ENCODE peak calls at places on chromosome 9, in six cellular contexts. F is heart right ventricle, B is pancreas, C is Peyer's patch, T is heart left ventricle, J is left ventricle myocardium inferior. P is an unnamed sample.
A peak's percentile ranks its signal among the peaks of the same experiment; 100 is the strongest.

GRCh38 chr9:78298046-78298511 is 1.2 kb downstream of the PSAT1 start:
- DNase-seq in F (no peak), B (no peak), C (no peak), T (no peak), J (no peak), P (no peak)

GRCh38 chr9:14365667-14366066 is 51.7 kb upstream of the NFIB start:
- DNase-seq in F (no peak), B (no peak), C (no peak), T (no peak), J (no peak), P (no peak)

GRCh38 chr9:131513177-131513576 is 10.5 kb downstream of the POMT1 start:
- DNase-seq in F (no peak), B (no peak), C (no peak), T (no peak), J (no peak), P (no peak)

GRCh38 chr9:34143116-34143515 is 16.6 kb upstream of the DCAF12 start:
- DNase-seq in F (no peak), B (no peak), C (no peak), T (no peak), J (no peak), P (no peak)

GRCh38 chr9:128106181-128106939 is 21.2 kb downstream of the PTGES2 start:
- DNase-seq in F (no peak), B (peak; percentile 39), C (no peak), T (peak; percentile 7), J (no peak), P (peak; percentile 35)

GRCh38 chr9:127308559-127309429 is 44.2 kb downstream of the GARNL3 start:
- DNase-seq in F (no peak), B (no peak), C (no peak), T (no peak), J (no peak), P (peak; percentile 31)

GRCh38 chr9:93910598-93910997 is 44.6 kb downstream of the BARX1 start:
- DNase-seq in F (no peak), B (no peak), C (no peak), T (no peak), J (no peak), P (no peak)

GRCh38 chr9:30771278-30771677 is 1613.2 kb upstream of the ACO1 start:
- DNase-seq in F (no peak), B (no peak), C (no peak), T (no peak), J (no peak), P (no peak)

GRCh38 chr9:21904371-21904770 is 89.8 kb downstream of the CDKN2A start:
- DNase-seq in F (no peak), B (no peak), C (no peak), T (no peak), J (no peak), P (no peak)

GRCh38 chr9:123500336-123500735 is 144.3 kb downstream of the CRB2 start:
- DNase-seq in F (no peak), B (no peak), C (no peak), T (no peak), J (no peak), P (no peak)

GRCh38 chr9:70506159-70506558 is 91.7 kb upstream of the KLF9 start:
- DNase-seq in F (no peak), B (no peak), C (no peak), T (no peak), J (no peak), P (no peak)

GRCh38 chr9:71352837-71353236 is 231.4 kb upstream of the TRPM3 start:
- DNase-seq in F (peak; percentile 5), B (no peak), C (no peak), T (no peak), J (no peak), P (no peak)

GRCh38 chr9:33175633-33176325 is 8.6 kb upstream of the B4GALT1 start:
- DNase-seq in F (no peak), B (no peak), C (no peak), T (no peak), J (no peak), P (no peak)

GRCh38 chr9:89384783-89385182 is 66.5 kb downstream of the SECISBP2 start:
- DNase-seq in F (no peak), B (no peak), C (no peak), T (no peak), J (no peak), P (no peak)

GRCh38 chr9:124045076-124045829 is 33.7 kb downstream of the LHX2 start:
- DNase-seq in F (peak; percentile 76), B (no peak), C (no peak), T (peak; percentile 66), J (peak; percentile 72), P (no peak)

GRCh38 chr9:100098241-100098886 is 436 bp downstream of the ERP44 start:
- DNase-seq in F (peak; percentile 50), B (peak; percentile 70), C (peak; percentile 46), T (peak; percentile 37), J (peak; percentile 54), P (peak; percentile 89)

GRCh38 chr9:34124923-34125322 is 1.6 kb downstream of the DCAF12 start:
- DNase-seq in F (no peak), B (no peak), C (no peak), T (no peak), J (no peak), P (no peak)

GRCh38 chr9:136346157-136346481 is 17.4 kb downstream of the DNLZ start:
- DNase-seq in F (no peak), B (no peak), C (no peak), T (no peak), J (no peak), P (no peak)
- H3K4me1 ChIP-seq in F (peaks cover 44% of the 10 kb centered on the region), B (peaks cover 7% of the 10 kb centered on the region), C (no peaks in the 10 kb centered on the region), T (peaks cover 40% of the 10 kb centered on the region), J (peaks cover 54% of the 10 kb centered on the region), P (peaks cover 20% of the 10 kb centered on the region)

DNA sequence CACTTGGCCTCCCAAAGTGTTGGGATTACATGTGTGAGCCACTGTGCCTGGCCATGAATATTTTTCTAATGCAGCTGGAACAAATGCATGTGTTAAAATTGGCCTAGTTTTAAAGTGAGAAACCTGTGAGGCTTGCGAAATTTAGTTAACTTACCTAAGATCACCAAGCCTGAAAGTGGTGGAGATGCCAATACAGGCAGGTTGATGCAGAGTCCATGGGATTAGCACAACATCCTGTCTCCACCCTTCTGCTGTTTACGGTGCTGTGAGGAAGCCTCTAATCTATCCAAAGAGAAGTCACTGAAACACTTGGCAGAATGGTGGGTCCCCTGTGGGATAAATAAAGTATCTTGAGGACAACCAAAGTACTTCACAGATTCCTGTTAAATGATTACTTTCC is 98.2 kb downstream of the PCSK5 start:
- DNase-seq in F (no peak), B (no peak), C (no peak), T (no peak), J (no peak), P (no peak)
- TF ChIP-seq CTCF in F (no peak), B (no peak), C (no peak), T (no peak), J (no peak), P (no peak)

DNA sequence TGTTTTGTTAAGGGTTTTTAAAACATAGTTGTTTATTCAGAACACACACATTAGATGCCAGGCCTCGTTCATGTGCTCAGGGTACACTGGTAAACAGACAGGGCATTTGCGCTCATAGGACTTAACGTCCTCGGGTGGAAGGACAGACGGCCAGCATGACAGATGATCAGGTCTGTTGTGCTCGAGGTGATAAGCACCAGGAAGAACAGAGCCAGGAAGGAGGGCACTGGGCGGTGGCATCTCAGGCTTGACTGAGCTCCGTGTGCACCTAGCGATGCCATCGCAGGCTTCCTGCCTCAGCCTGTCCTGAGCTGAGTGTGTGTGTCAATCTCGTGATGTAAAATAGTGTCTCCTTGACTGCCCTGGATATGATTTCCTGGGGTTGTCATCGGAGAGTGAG is 96.5 kb downstream of the EHMT1 start:
- DNase-seq in F (no peak), B (no peak), C (no peak), T (no peak), J (no peak), P (no peak)
- H3K36me3 ChIP-seq in F (peaks cover 58% of the 10 kb centered on the region), B (peaks cover 5% of the 10 kb centered on the region), C (no peaks in the 10 kb centered on the region), T (peaks cover 48% of the 10 kb centered on the region), J (peaks cover 52% of the 10 kb centered on the region), P (peaks cover 3% of the 10 kb centered on the region)

GRCh38 chr9:95769909-95770433 is 105.5 kb upstream of the ERCC6L2 start:
- DNase-seq in F (no peak), B (no peak), C (no peak), T (no peak), J (no peak), P (no peak)
- H3K4me1 ChIP-seq in F (peaks cover 8% of the 10 kb centered on the region), B (no peaks in the 10 kb centered on the region), C (no peaks in the 10 kb centered on the region), T (peaks cover 10% of the 10 kb centered on the region), J (peaks cover 14% of the 10 kb centered on the region), P (peaks cover 43% of the 10 kb centered on the region)

DNA sequence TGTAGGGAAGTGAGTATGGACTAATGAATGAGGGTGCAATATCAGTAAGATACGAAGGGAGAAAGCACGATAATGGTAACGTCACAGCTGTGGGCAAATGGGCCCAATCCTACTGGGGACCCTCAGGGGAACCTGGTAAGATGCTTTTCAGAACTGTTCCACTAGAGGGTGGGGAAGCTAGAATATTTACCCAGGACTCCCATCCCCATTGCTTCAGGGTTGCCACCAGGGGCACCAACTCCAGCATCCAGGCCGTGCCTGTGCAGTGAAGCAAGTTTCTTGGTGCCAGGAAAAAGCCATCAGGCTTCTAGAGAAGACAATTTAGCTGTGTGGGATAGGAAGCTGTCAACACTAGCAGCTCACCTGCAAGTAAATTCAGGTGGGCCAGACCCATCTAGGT is 409.3 kb downstream of the AGTPBP1 start:
- DNase-seq in F (no peak), B (no peak), C (no peak), T (no peak), J (no peak), P (no peak)
- TF ChIP-seq CTCF in F (no peak), B (no peak), C (no peak), T (no peak), J (peak; percentile 26), P (peak; percentile 46)